ENCODE peak calls at places on chromosomes 2 and 18, in ten cellular contexts. Q, D, P, J, K, W, S, R, C and N are unnamed samples.

GRCh38 chr2:233325814-233326213 is 18.2 kb downstream of the SAG start:
- DNase-seq in P (no peak), R (no peak), Q (no peak), W (no peak), D (no peak), C (no peak), K (no peak), S (no peak), J (no peak), N (no peak)

GRCh38 chr2:6177796-6178195 is 485.6 kb downstream of the SOX11 start:
- DNase-seq in C (no peak), R (no peak), K (no peak), J (no peak), P (no peak), S (no peak), W (no peak), D (no peak), Q (no peak), N (no peak)

GRCh38 chr2:174023591-174024523 is 58.7 kb upstream of the SP3 start:
- DNase-seq in D (peak; percentile 91), C (peak; percentile 79), W (no peak), K (peak; percentile 96), P (peak; percentile 82), J (peak; percentile 59), R (peak; percentile 95), S (no peak), Q (peak; percentile 82), N (peak; percentile 95)

GRCh38 chr2:74864728-74865722 is 31.1 kb downstream of the HK2 start:
- DNase-seq in Q (no peak), J (no peak), R (peak; percentile 76), W (no peak), C (no peak), P (no peak), D (peak; percentile 41), K (peak; percentile 80), S (no peak), N (peak; percentile 45)

GRCh38 chr2:109217362-109218086 is 88.5 kb downstream of the SH3RF3 start:
- DNase-seq in D (peak; percentile 52), J (peak; percentile 77), R (peak; percentile 93), C (peak; percentile 96), K (peak; percentile 92), P (no peak), S (no peak), Q (no peak), W (no peak), N (peak; percentile 96)

GRCh38 chr18:43914017-43914416 is 636.7 kb upstream of the SYT4 start:
- DNase-seq in J (no peak), K (no peak), R (no peak), C (no peak), S (no peak), D (no peak), Q (no peak), W (no peak), P (no peak), N (no peak)

GRCh38 chr2:23861952-23862351 is 65.0 kb downstream of the ATAD2B start:
- DNase-seq in C (no peak), P (no peak), J (peak; percentile 6), D (no peak), S (no peak), W (no peak), R (no peak), K (no peak), Q (no peak), N (no peak)

GRCh38 chr2:112725545-112726457 is 5.0 kb downstream of the NT5DC4 start:
- DNase-seq in D (peak; percentile 70), P (no peak), K (no peak), W (no peak), R (no peak), J (peak; percentile 75), Q (no peak), C (no peak), S (no peak), N (no peak)

GRCh38 chr2:132424526-132425121 is 8.0 kb downstream of the GPR39 start:
- DNase-seq in S (no peak), Q (no peak), K (peak; percentile 69), C (no peak), J (no peak), W (no peak), P (no peak), R (peak; percentile 58), D (peak; percentile 50), N (peak; percentile 67)
- TF ChIP-seq CTCF in S (no peak), Q (no peak), K (no peak), C (no peak), J (no peak), W (no peak), P (no peak), R (no peak), D (no peak), N (peak; percentile 30)

GRCh38 chr18:13217466-13217961 is 1.0 kb upstream of the LDLRAD4 start:
- DNase-seq in W (peak; percentile 86), R (peak; percentile 18), Q (peak; percentile 80), C (no peak), D (no peak), K (peak; percentile 38), J (peak; percentile 36), P (peak; percentile 75), S (peak; percentile 63), N (peak; percentile 15)

GRCh38 chr18:13218376-13219011 is at the start of gene LDLRAD4:
- DNase-seq in J (no peak), P (peak; percentile 51), R (no peak), D (no peak), W (peak; percentile 83), K (peak; percentile 22), S (peak; percentile 65), C (no peak), Q (peak; percentile 77), N (no peak)

GRCh38 chr18:13219012-13219396 is 444 bp downstream of the LDLRAD4 start:
- DNase-seq in K (no peak), C (no peak), J (no peak), D (no peak), S (no peak), Q (no peak), R (no peak), P (no peak), W (no peak), N (no peak)

GRCh38 chr18:13216732-13217465 is 1.7 kb upstream of the LDLRAD4 start:
- DNase-seq in J (peak; percentile 14), C (no peak), Q (no peak), K (peak; percentile 31), D (no peak), S (peak; percentile 56), R (no peak), W (peak; percentile 83), P (peak; percentile 60), N (no peak)

DNA sequence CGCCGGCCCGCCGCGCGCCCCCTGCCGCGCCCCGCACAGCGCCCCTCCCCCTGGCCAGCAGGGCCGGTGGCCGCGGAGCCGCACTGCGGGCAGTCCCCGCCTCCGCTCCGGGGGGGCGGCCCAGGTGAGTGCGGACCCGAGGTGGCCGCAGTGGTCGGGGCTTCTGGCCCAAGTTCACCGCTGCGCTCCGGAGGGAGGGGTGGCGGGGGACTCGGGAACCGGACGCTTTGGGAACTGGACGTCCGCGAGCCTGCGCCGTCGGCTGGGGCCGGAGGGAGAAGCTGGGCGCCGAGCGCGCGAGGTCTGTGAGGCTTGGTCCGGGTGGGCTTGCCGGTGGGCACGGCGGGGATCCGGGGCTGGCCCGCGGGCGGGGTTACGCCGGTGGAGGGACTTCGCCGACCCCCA is 587 bp upstream of the LDLRAD4 start:
- DNase-seq in R (no peak), J (no peak), K (peak; percentile 21), Q (no peak), P (peak; percentile 49), C (no peak), S (no peak), D (no peak), W (no peak), N (no peak)
- H3K4me3 ChIP-seq in R (peak overlapping the region; percentile 48), J (peak overlapping the region; percentile 35), K (no peak overlapping the region), Q (peak overlapping the region; percentile 86), P (peak overlapping the region; percentile 91), C (no peak overlapping the region), S (peak overlapping the region; percentile 72), D (no peak overlapping the region), W (peak overlapping the region; percentile 67), N (peak overlapping the region; percentile 49)

GRCh38 chr2:145919507-145919906 is 1399.6 kb upstream of the ZEB2 start:
- DNase-seq in K (no peak), C (no peak), D (peak; percentile 39), R (no peak), S (no peak), Q (no peak), W (no peak), J (no peak), P (no peak), N (peak; percentile 1)
- TF ChIP-seq CTCF in K (peak; percentile 23), C (no peak), D (peak; percentile 60), R (no peak), S (no peak), Q (no peak), W (peak; percentile 10), J (no peak), P (no peak), N (no peak)

GRCh38 chr2:218981390-218982311 is 3.3 kb downstream of the FEV start:
- DNase-seq in W (peak; percentile 70), J (no peak), S (peak; percentile 35), R (peak; percentile 6), K (peak; percentile 20), Q (peak; percentile 63), P (peak; percentile 55), D (no peak), C (no peak), N (no peak)

GRCh38 chr2:218983263-218983970 is 1.6 kb downstream of the FEV start:
- DNase-seq in W (no peak), K (no peak), D (no peak), P (no peak), S (no peak), C (no peak), Q (peak; percentile 44), R (no peak), J (no peak), N (no peak)

GRCh38 chr2:218982312-218983262 is 2.4 kb downstream of the FEV start:
- DNase-seq in S (no peak), D (no peak), R (no peak), K (no peak), W (no peak), C (no peak), P (no peak), J (no peak), Q (peak; percentile 48), N (no peak)

GRCh38 chr2:218980800-218981389 is 4.1 kb downstream of the FEV start:
- DNase-seq in D (no peak), J (no peak), W (no peak), P (no peak), R (no peak), S (no peak), Q (peak; percentile 52), K (no peak), C (no peak), N (no peak)

DNA sequence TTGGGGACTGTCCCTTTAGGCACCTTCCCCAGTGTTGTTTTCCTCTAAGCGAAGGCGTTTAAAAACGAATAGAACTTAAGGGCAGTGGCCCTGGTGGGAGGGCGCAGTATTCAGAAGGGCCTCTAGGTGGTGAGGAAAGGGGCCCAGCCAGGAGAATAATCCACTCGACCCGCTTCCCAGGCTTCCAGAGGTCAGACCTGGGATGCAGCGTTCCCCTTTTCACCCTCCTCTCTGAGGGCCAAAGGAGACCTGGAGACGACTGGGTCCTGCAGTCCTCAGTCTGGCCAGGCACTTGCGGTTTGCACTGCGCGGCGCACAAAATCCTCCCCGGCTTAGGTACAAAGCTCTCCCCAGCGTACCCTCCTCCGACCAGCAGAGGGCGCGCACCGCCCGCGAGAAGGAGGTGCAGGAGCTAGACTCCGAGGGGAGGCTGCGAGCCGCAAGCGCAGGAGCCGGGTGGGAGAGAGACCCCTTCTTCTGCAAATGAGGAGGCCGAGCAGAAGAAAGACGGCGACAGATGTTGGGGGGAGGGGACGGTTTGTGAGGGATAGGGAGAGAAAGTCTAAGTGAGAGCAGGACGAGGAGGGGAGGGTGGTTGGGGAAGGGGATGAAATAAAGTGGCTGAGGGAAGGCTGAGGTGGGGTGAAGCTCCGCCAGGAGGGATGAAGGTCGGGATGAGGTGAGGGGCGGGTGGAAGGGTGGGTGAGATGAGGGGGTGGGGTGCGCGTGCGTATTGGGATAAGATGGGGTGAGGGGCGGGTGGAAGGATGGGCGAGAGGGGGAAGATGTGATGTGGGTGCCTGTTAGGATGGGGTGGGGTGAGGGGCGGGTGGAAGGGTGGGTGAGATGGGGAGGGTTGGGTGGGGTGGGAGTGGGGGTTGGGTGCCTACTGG is 4.9 kb downstream of the FEV start:
- DNase-seq in P (peak; percentile 94), D (peak; percentile 89), S (peak; percentile 87), C (peak; percentile 33), K (peak; percentile 66), R (peak; percentile 30), J (peak; percentile 87), W (peak; percentile 88), Q (peak; percentile 85), N (peak; percentile 64)
- H3K4me3 ChIP-seq in P (peak overlapping the region; percentile 40), D (peak overlapping the region; percentile 77), S (peak overlapping the region; percentile 3), C (no peak overlapping the region), K (peak overlapping the region; percentile 26), R (peak overlapping the region; percentile 19), J (no peak overlapping the region), W (no peak overlapping the region), Q (peak overlapping the region; percentile 29), N (peak overlapping the region; percentile 41)